ENCODE peak calls at places on chromosomes 4 and X, in four cellular contexts. F, L, H and U are unnamed samples.

GRCh38 chr4:87009095-87009648 is 74.4 kb downstream of the AFF1 start:
- DNase-seq in F (no peak), L (no peak), H (no peak), U (no peak)

GRCh38 chrX:53918697-53919096 is 125.6 kb downstream of the PHF8 start:
- DNase-seq in F (peak), L (no peak), H (no peak), U (no peak)

GRCh38 chrX:72141372-72142004 is 9.8 kb upstream of the RTL5 start:
- DNase-seq in F (peak), L (no peak), H (no peak), U (no peak)

GRCh38 chrX:17737707-17738001 is 361 bp downstream of the SCML1 start:
- DNase-seq in F (no peak), L (peak), H (no peak), U (no peak)

GRCh38 chr4:153421980-153422379 is 44.2 kb upstream of the TMEM131L start:
- DNase-seq in F (no peak), L (no peak), H (no peak), U (no peak)

GRCh38 chr4:54187148-54187547 is 41.9 kb upstream of the PDGFRA start:
- DNase-seq in F (no peak), L (no peak), H (no peak), U (no peak)

GRCh38 chr4:153432971-153433752 is 33.0 kb upstream of the TMEM131L start:
- DNase-seq in F (peak), L (no peak), H (no peak), U (peak)

GRCh38 chr4:181952478-181952877 is 290.7 kb upstream of the TENM3 start:
- DNase-seq in F (peak), L (no peak), H (no peak), U (peak)

GRCh38 chr4:14520171-14520570 is 482.1 kb upstream of the CPEB2 start:
- DNase-seq in F (peak), L (no peak), H (no peak), U (peak)

GRCh38 chr4:39825741-39826231 is 127.8 kb downstream of the UBE2K start:
- DNase-seq in F (peak), L (no peak), H (no peak), U (peak)

GRCh38 chrX:2670978-2671377 is 20.1 kb upstream of the CD99 start:
- DNase-seq in F (no peak), L (no peak), H (no peak), U (no peak)

GRCh38 chr4:151184523-151185458 is 85.4 kb downstream of the RPS3A start:
- DNase-seq in F (peak), L (no peak), H (no peak), U (peak)

GRCh38 chrX:105211051-105211575 is 9.4 kb downstream of the TEX13A start:
- DNase-seq in F (no peak), L (no peak), H (no peak), U (peak)

GRCh38 chrX:151169783-151170182 is 6.6 kb upstream of the GPR50 start:
- DNase-seq in F (no peak), L (no peak), H (no peak), U (no peak)

GRCh38 chr4:148116264-148116663 is 325.9 kb downstream of the NR3C2 start:
- DNase-seq in F (peak), L (no peak), H (no peak), U (peak)

GRCh38 chr4:152165146-152165545 is 370.7 kb downstream of the FBXW7 start:
- DNase-seq in F (peak), L (no peak), H (no peak), U (no peak)

GRCh38 chr4:153233761-153234371 is 29.6 kb downstream of the TRIM2 start:
- DNase-seq in F (peak), L (no peak), H (no peak), U (peak)

GRCh38 chrX:150813922-150814321 is 84.5 kb downstream of the CD99L2 start:
- DNase-seq in F (peak), L (no peak), H (no peak), U (peak)

GRCh38 chr4:71198958-71199357 is 139.9 kb upstream of the SLC4A4 start:
- DNase-seq in F (no peak), L (no peak), H (no peak), U (no peak)